ENCODE peak calls at places on chromosome 6, in seven cellular contexts. W, L, B, M, I, X and O are unnamed samples.

GRCh38 chr6:17705428-17705777 is 1.3 kb downstream of the NUP153 start:
- DNase-seq in W (no peak), L (no peak), B (no peak), M (no peak), I (peak; percentile 69), X (peak; percentile 78), O (no peak)

GRCh38 chr6:52352239-52353008 is 9.5 kb upstream of the PAQR8 start:
- DNase-seq in W (no peak), L (no peak), B (peak; percentile 74), M (no peak), I (no peak), X (no peak), O (no peak)

GRCh38 chr6:23990158-23990557 is 135.9 kb upstream of the NRSN1 start:
- DNase-seq in W (no peak), L (no peak), B (no peak), M (no peak), I (no peak), X (no peak), O (no peak)

GRCh38 chr6:38151580-38152500 is 332.3 kb downstream of the ZFAND3 start:
- DNase-seq in W (no peak), L (no peak), B (no peak), M (no peak), I (no peak), X (no peak), O (no peak)

GRCh38 chr6:109902870-109903269 is 75.2 kb upstream of the GPR6 start:
- DNase-seq in W (no peak), L (no peak), B (no peak), M (no peak), I (no peak), X (no peak), O (no peak)

GRCh38 chr6:38776515-38776914 is 61.4 kb downstream of the DNAH8 start:
- DNase-seq in W (no peak), L (no peak), B (no peak), M (no peak), I (peak; percentile 10), X (no peak), O (no peak)

GRCh38 chr6:43926644-43927524 is 156.9 kb downstream of the VEGFA start:
- DNase-seq in W (no peak), L (no peak), B (peak; percentile 85), M (no peak), I (peak; percentile 81), X (peak; percentile 61), O (peak; percentile 73)

GRCh38 chr6:5996701-5997419 is 9.9 kb downstream of the NRN1 start:
- DNase-seq in W (no peak), L (no peak), B (no peak), M (no peak), I (peak; percentile 77), X (no peak), O (no peak)

GRCh38 chr6:8029243-8029870 is 34.8 kb downstream of the BLOC1S5 start:
- DNase-seq in W (no peak), L (no peak), B (no peak), M (no peak), I (no peak), X (no peak), O (no peak)

GRCh38 chr6:2804516-2804915 is 37.1 kb downstream of the SERPINB1 start:
- DNase-seq in W (no peak), L (no peak), B (no peak), M (no peak), I (peak; percentile 62), X (no peak), O (no peak)

GRCh38 chr6:135274561-135275293 is 93.6 kb downstream of the MYB start:
- DNase-seq in W (no peak), L (no peak), B (no peak), M (no peak), I (no peak), X (no peak), O (no peak)

GRCh38 chr6:4613795-4614194 is 162.4 kb upstream of the CDYL start:
- DNase-seq in W (no peak), L (no peak), B (no peak), M (no peak), I (no peak), X (no peak), O (no peak)

GRCh38 chr6:45504947-45505346 is 127.2 kb upstream of the SUPT3H start:
- DNase-seq in W (no peak), L (no peak), B (no peak), M (no peak), I (no peak), X (no peak), O (peak; percentile 17)

GRCh38 chr6:388202-388903 is 3.2 kb upstream of the IRF4 start:
- DNase-seq in W (no peak), L (no peak), B (no peak), M (no peak), I (no peak), X (no peak), O (no peak)

GRCh38 chr6:21438237-21438985 is 155.1 kb upstream of the SOX4 start:
- DNase-seq in W (no peak), L (no peak), B (no peak), M (no peak), I (no peak), X (no peak), O (no peak)

GRCh38 chr6:64985726-64986125 is 721.3 kb downstream of the EYS start:
- DNase-seq in W (no peak), L (no peak), B (no peak), M (no peak), I (no peak), X (no peak), O (no peak)

GRCh38 chr6:24980507-24981384 is 45.0 kb upstream of the RIPOR2 start:
- DNase-seq in W (no peak), L (no peak), B (no peak), M (no peak), I (no peak), X (no peak), O (no peak)

GRCh38 chr6:43627008-43627825 is 1.8 kb downstream of the GTPBP2 start:
- DNase-seq in W (no peak), L (no peak), B (peak; percentile 65), M (no peak), I (peak; percentile 75), X (peak; percentile 83), O (peak; percentile 63)

GRCh38 chr6:166223091-166223490 is 55.4 kb upstream of the TBXT start:
- DNase-seq in W (no peak), L (no peak), B (no peak), M (no peak), I (no peak), X (no peak), O (no peak)

GRCh38 chr6:12751694-12752304 is 35.2 kb downstream of the PHACTR1 start:
- DNase-seq in W (peak; percentile 3), L (no peak), B (peak; percentile 33), M (no peak), I (no peak), X (no peak), O (peak; percentile 20)

GRCh38 chr6:108945686-108946158 is 97.5 kb downstream of the ARMC2 start:
- DNase-seq in W (no peak), L (no peak), B (no peak), M (no peak), I (no peak), X (peak; percentile 94), O (peak; percentile 93)

GRCh38 chr6:98827295-98828159 is 6.8 kb upstream of the POU3F2 start:
- DNase-seq in W (no peak), L (no peak), B (no peak), M (no peak), I (peak; percentile 63), X (no peak), O (no peak)

GRCh38 chr6:97669191-97669651 is 386.2 kb upstream of the MMS22L start:
- DNase-seq in W (no peak), L (no peak), B (no peak), M (no peak), I (peak; percentile 15), X (no peak), O (no peak)

GRCh38 chr6:154606457-154606856 is 96.0 kb upstream of the CNKSR3 start:
- DNase-seq in W (no peak), L (no peak), B (no peak), M (peak; percentile 3), I (no peak), X (no peak), O (no peak)

GRCh38 chr6:116239256-116239655 is 14.6 kb downstream of the TSPYL4 start:
- DNase-seq in W (no peak), L (no peak), B (no peak), M (no peak), I (no peak), X (no peak), O (no peak)

GRCh38 chr6:90098637-90099036 is 198.0 kb downstream of the BACH2 start:
- DNase-seq in W (no peak), L (no peak), B (no peak), M (no peak), I (no peak), X (no peak), O (no peak)

GRCh38 chr6:72798196-72798595 is 176.3 kb downstream of the KCNQ5 start:
- DNase-seq in W (no peak), L (no peak), B (no peak), M (no peak), I (no peak), X (no peak), O (no peak)

GRCh38 chr6:111685506-111685905 is 79.8 kb upstream of the TRAF3IP2 start:
- DNase-seq in W (no peak), L (no peak), B (no peak), M (no peak), I (no peak), X (no peak), O (no peak)

DNA sequence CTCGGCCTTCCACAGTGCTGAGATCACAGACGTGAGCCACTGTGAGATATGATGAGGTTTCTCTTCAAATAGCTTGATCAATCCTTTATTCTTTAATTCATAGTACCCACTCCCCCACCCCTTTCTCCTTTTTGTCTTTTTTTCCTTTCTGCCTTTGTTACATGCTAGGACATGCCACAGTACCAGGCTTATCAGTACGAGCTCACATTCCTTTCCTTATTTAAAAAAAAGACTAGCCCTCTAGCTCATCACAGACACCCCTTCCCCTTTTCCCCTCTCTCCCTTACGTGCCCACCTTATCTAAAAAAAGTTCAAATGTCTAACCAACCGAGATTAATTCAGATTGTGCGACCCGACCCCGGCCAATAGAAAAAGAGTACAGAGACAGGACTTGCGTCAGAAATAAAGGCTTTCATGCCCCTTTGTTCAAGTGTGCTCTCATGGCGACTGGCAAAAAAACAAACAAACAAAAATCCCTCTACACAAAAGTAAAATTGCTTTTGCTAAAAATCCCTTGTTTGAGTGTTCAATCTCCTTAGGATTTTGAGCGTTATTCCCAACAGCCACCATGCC is 49.2 kb downstream of the MRAP2 start:
- DNase-seq in W (no peak), L (no peak), B (no peak), M (no peak), I (no peak), X (no peak), O (no peak)
- H3K4me3 ChIP-seq in W (no peak overlapping the region), L (no peak overlapping the region), B (no peak overlapping the region), M (no peak overlapping the region), I (no peak overlapping the region), X (no peak overlapping the region), O (no peak overlapping the region)

GRCh38 chr6:129661478-129662405 is 48.2 kb downstream of the ARHGAP18 start:
- DNase-seq in W (no peak), L (no peak), B (no peak), M (no peak), I (no peak), X (no peak), O (no peak)
- H3K27me3 ChIP-seq in W (no peaks in the 10 kb centered on the region), L (no peaks in the 10 kb centered on the region), B (no peaks in the 10 kb centered on the region), M (no peaks in the 10 kb centered on the region), I (no peaks in the 10 kb centered on the region), X (no peaks in the 10 kb centered on the region), O (no peaks in the 10 kb centered on the region)

GRCh38 chr6:14476793-14477531 is 359.4 kb downstream of the CD83 start:
- DNase-seq in W (no peak), L (no peak), B (peak; percentile 30), M (no peak), I (no peak), X (no peak), O (peak; percentile 77)
- H3K4me3 ChIP-seq in W (no peak overlapping the region), L (no peak overlapping the region), B (no peak overlapping the region), M (no peak overlapping the region), I (no peak overlapping the region), X (peak overlapping the region; percentile 5), O (no peak overlapping the region)

GRCh38 chr6:167403427-167403826 is 78.5 kb downstream of the TTLL2 start:
- DNase-seq in W (no peak), L (no peak), B (no peak), M (no peak), I (no peak), X (no peak), O (no peak)
- H3K27me3 ChIP-seq in W (no peaks in the 10 kb centered on the region), L (no peaks in the 10 kb centered on the region), B (no peaks in the 10 kb centered on the region), M (no peaks in the 10 kb centered on the region), I (no peaks in the 10 kb centered on the region), X (no peaks in the 10 kb centered on the region), O (no peaks in the 10 kb centered on the region)